ENCODE peak calls at places on chromosome 20, in six cellular contexts. W, H, K, X, G and T are unnamed samples.

GRCh38 chr20:40651121-40651520 is 37.9 kb downstream of the MAFB start:
- DNase-seq in H (no peak), K (no peak), G (no peak), X (peak), W (no peak), T (no peak)

GRCh38 chr20:53939554-53940355 is 130.6 kb downstream of the BCAS1 start:
- DNase-seq in W (peak), K (peak), X (peak), G (peak), H (peak), T (peak)

GRCh38 chr20:50226093-50226974 is 35.7 kb downstream of the CEBPB start:
- DNase-seq in X (no peak), H (no peak), K (peak), G (no peak), W (no peak), T (peak)

GRCh38 chr20:14488756-14489479 is 151.5 kb upstream of the FLRT3 start:
- DNase-seq in G (no peak), W (no peak), H (no peak), K (no peak), X (peak), T (no peak)

GRCh38 chr20:51131806-51132205 is 108.9 kb upstream of the KCNG1 start:
- DNase-seq in W (no peak), H (no peak), G (no peak), K (no peak), X (no peak), T (no peak)

GRCh38 chr20:2713285-2713684 is 20.7 kb downstream of the EBF4 start:
- DNase-seq in K (peak), H (peak), G (peak), W (no peak), X (no peak), T (peak)

GRCh38 chr20:16902657-16903056 is 154.5 kb downstream of the OTOR start:
- DNase-seq in W (no peak), X (no peak), H (no peak), K (no peak), G (no peak), T (no peak)

GRCh38 chr20:48737463-48738093 is 90.2 kb downstream of the PREX1 start:
- DNase-seq in K (no peak), X (no peak), W (no peak), H (no peak), G (no peak), T (no peak)

GRCh38 chr20:373171-373890 is 7.2 kb upstream of the TRIB3 start:
- DNase-seq in K (peak), X (peak), W (no peak), G (peak), H (peak), T (peak)

GRCh38 chr20:53621482-53622246 is 28.0 kb upstream of the ZNF217 start:
- DNase-seq in G (peak), H (peak), W (peak), K (peak), X (peak), T (peak)

GRCh38 chr20:9228774-9229450 is 160.0 kb downstream of the PLCB4 start:
- DNase-seq in W (no peak), G (no peak), H (no peak), K (no peak), X (no peak), T (no peak)

GRCh38 chr20:45037050-45037449 is 63.9 kb downstream of the KCNS1 start:
- DNase-seq in X (peak), K (no peak), H (no peak), G (no peak), W (no peak), T (no peak)

GRCh38 chr20:54172856-54173652 is 732 bp downstream of the CYP24A1 start:
- DNase-seq in H (no peak), G (no peak), W (no peak), X (no peak), K (no peak), T (no peak)

GRCh38 chr20:35271073-35271882 is 6.6 kb downstream of the MMP24OS start:
- DNase-seq in G (no peak), W (no peak), K (peak), H (no peak), X (no peak), T (no peak)

GRCh38 chr20:49568491-49569151 is 684 bp upstream of the PTGIS start:
- DNase-seq in X (no peak), G (no peak), H (no peak), W (no peak), K (no peak), T (no peak)

DNA sequence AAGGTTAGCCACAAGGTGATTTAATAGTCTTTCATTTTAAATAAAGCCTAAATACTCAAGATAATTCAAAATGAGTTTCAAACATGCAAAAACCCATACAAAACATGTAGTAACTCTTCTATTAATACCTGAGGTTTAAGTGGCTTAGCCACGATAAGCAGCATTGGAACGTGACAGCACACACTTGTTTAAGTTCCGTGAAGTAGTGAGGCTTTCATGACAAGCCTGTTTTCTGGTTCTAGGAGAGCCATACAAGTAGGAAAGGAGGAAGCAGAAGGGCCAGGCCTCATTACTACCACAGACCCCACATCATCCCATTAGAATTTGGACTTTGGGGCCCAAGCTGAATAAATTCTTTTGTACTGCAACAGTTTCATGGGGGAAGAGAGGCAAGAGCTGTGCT is 54.3 kb upstream of the PRND start:
- DNase-seq in K (no peak), X (no peak), G (no peak), W (no peak), H (no peak), T (peak)
- TF ChIP-seq MYC in K (no peak), X (no peak), G (no peak), W (no peak), H (no peak), T (no peak)

GRCh38 chr20:32474967-32475819 is 109.9 kb downstream of the NOL4L start:
- DNase-seq in G (peak), X (peak), W (no peak), H (peak), K (peak), T (no peak)
- TF ChIP-seq POLR2A in G (peak), X (peak), W (no peak), H (peak), K (peak), T (no peak)

GRCh38 chr20:58039569-58040092 is 188.8 kb downstream of the ANKRD60 start:
- DNase-seq in H (no peak), W (no peak), G (no peak), K (no peak), X (no peak), T (no peak)
- TF ChIP-seq MYC in H (no peak), W (no peak), G (no peak), K (no peak), X (no peak), T (no peak)

GRCh38 chr20:62386383-62387218 is at the start of gene RPS21:
- DNase-seq in H (peak), G (peak), K (peak), X (peak), W (peak), T (peak)
- TF ChIP-seq POLR2A in H (peak), G (peak), K (peak), X (peak), W (peak), T (peak)

DNA sequence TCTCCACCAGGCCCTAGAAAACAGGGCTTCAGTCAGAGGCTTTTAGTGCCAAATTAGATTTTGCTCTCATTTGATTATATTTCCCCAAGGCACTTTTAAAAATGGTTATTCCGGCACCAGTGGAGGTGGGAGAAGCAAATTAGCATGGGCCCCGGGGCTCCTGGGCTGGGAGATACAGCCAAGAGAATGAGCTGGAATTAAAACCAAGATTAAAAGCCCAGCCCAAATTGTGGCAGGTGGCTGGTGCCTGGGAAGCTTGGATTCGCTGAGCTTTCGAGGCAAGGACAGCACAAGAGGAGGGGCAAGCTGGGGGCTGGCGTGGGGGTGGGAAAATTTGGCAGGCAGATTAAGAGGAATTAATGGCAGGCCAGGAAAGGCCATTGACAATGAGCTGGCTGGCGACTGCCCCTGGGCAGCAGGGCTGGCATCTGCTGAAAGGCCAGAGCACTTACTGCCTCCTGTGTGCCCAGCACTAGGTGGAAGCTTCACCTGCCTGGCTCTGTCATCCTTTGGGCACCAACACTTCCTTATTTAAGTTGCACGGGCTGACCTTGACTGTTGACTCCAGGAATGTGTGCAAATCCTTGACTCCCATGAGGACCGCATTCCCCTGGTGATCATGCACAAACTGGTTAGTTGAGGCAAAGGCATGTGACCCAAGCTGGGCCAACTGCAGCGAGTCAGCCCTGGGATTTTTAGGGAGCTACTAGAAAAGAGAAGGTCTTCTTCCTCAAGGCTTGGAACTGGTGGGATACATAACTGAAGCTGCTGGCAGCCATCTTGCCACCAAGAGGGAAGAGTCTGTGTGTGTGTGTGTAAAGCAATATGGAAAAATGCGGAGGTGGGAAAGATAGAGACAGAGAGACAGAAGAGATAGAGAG is 76.1 kb downstream of the SULF2 start:
- DNase-seq in K (no peak), X (no peak), W (no peak), G (peak), H (no peak), T (no peak)
- TF ChIP-seq MYC in K (no peak), X (no peak), W (no peak), G (no peak), H (no peak), T (no peak)